ENCODE peak calls at places on chromosomes 2 and 18, in ten cellular contexts. K is effector memory CD4-positive, alpha-beta T cell; W is A549; M is HepG2; L is GM23338; V is upper lobe of right lung; N is IMR-90; U is thyroid gland; E is dorsolateral prefrontal cortex; C is HCT116. P is an unnamed sample.

GRCh38 chr18:79800353-79801180 is 2.8 kb downstream of the KCNG2 start:
- DNase-seq in K (no peak), W (no peak), M (no peak), L (no peak), V (peak), N (no peak), U (no peak), E (no peak), C (no peak), P (no peak)

GRCh38 chr2:88252646-88253045 is 82.5 kb downstream of the THNSL2 start:
- DNase-seq in K (no peak), W (no peak), M (no peak), L (peak), V (no peak), N (no peak), U (no peak), E (no peak), C (no peak), P (no peak)

GRCh38 chr2:128316777-128317185 is 1.9 kb downstream of the HS6ST1 start:
- DNase-seq in K (no peak), W (no peak), M (no peak), L (no peak), V (peak), N (no peak), U (peak), E (peak), C (no peak), P (no peak)

GRCh38 chr18:39840406-39840805 is 2114.6 kb upstream of the PIK3C3 start:
- DNase-seq in K (no peak), W (no peak), M (no peak), L (no peak), V (no peak), N (peak), U (no peak), E (no peak), C (no peak), P (no peak)

GRCh38 chr2:169225906-169226305 is 136.4 kb downstream of the LRP2 start:
- DNase-seq in K (no peak), W (no peak), M (no peak), L (no peak), V (no peak), N (no peak), U (no peak), E (no peak), C (no peak), P (no peak)

GRCh38 chr2:240161087-240161750 is 20.8 kb upstream of the OTOS start:
- DNase-seq in K (no peak), W (no peak), M (no peak), L (no peak), V (peak), N (no peak), U (no peak), E (no peak), C (no peak), P (no peak)

GRCh38 chr2:66805136-66805535 is 370.2 kb downstream of the MEIS1 start:
- DNase-seq in K (no peak), W (no peak), M (no peak), L (peak), V (no peak), N (peak), U (no peak), E (no peak), C (no peak), P (no peak)

GRCh38 chr2:148640767-148641166 is 3.8 kb upstream of the EPC2 start:
- DNase-seq in K (no peak), W (no peak), M (peak), L (peak), V (no peak), N (peak), U (no peak), E (no peak), C (no peak), P (no peak)

GRCh38 chr2:156305121-156305520 is 27.4 kb downstream of the NR4A2 start:
- DNase-seq in K (no peak), W (no peak), M (no peak), L (no peak), V (no peak), N (no peak), U (no peak), E (no peak), C (no peak), P (no peak)

GRCh38 chr2:235439959-235440662 is 53.7 kb upstream of the AGAP1 start:
- DNase-seq in K (no peak), W (no peak), M (no peak), L (peak), V (no peak), N (no peak), U (no peak), E (no peak), C (no peak), P (no peak)

GRCh38 chr2:120245520-120245835 is 7.2 kb upstream of the RALB start:
- DNase-seq in K (no peak), W (no peak), M (peak), L (no peak), V (no peak), N (no peak), U (no peak), E (no peak), C (no peak), P (no peak)

GRCh38 chr2:148978736-148979135 is 59.8 kb upstream of the LYPD6B start:
- DNase-seq in K (no peak), W (no peak), M (no peak), L (no peak), V (no peak), N (no peak), U (no peak), E (no peak), C (no peak), P (no peak)

GRCh38 chr2:240725266-240726060 is 33.8 kb downstream of the AQP12A start:
- DNase-seq in K (no peak), W (no peak), M (no peak), L (no peak), V (no peak), N (no peak), U (no peak), E (no peak), C (no peak), P (no peak)

GRCh38 chr2:74778381-74779371 is 55.3 kb upstream of the HK2 start:
- DNase-seq in K (no peak), W (no peak), M (peak), L (peak), V (no peak), N (peak), U (peak), E (no peak), C (no peak), P (no peak)

GRCh38 chr2:101125799-101126198 is 25.4 kb downstream of the TBC1D8 start:
- DNase-seq in K (no peak), W (no peak), M (no peak), L (no peak), V (no peak), N (no peak), U (no peak), E (no peak), C (no peak), P (no peak)
- H3K27ac ChIP-seq in K (no peak), W (peak), M (peak), L (no peak), V (peak), N (no peak), U (peak), E (no peak), C (peak), P (no peak)

GRCh38 chr2:3604207-3604877 is 9.4 kb downstream of the COLEC11 start:
- DNase-seq in K (no peak), W (no peak), M (no peak), L (no peak), V (no peak), N (no peak), U (no peak), E (no peak), C (no peak), P (no peak)
- H3K27ac ChIP-seq in K (no peak), W (peak), M (peak), L (no peak), V (no peak), N (no peak), U (no peak), E (no peak), C (peak), P (no peak)

GRCh38 chr2:177265834-177266817 is 1.6 kb upstream of the NFE2L2 start:
- DNase-seq in K (no peak), W (no peak), M (peak), L (no peak), V (no peak), N (peak), U (no peak), E (no peak), C (no peak), P (no peak)
- H3K27ac ChIP-seq in K (peak), W (peak), M (peak), L (peak), V (peak), N (peak), U (peak), E (peak), C (peak), P (peak)

GRCh38 chr2:20052229-20052871 is 922 bp upstream of the LAPTM4A start:
- DNase-seq in K (no peak), W (peak), M (peak), L (peak), V (no peak), N (peak), U (peak), E (no peak), C (no peak), P (no peak)
- H3K27ac ChIP-seq in K (peak), W (peak), M (peak), L (peak), V (peak), N (peak), U (peak), E (peak), C (peak), P (peak)

GRCh38 chr18:37845498-37845897 is 279.9 kb upstream of the CELF4 start:
- DNase-seq in K (no peak), W (no peak), M (no peak), L (peak), V (no peak), N (no peak), U (no peak), E (no peak), C (no peak), P (no peak)
- H3K27ac ChIP-seq in K (no peak), W (no peak), M (no peak), L (no peak), V (no peak), N (no peak), U (no peak), E (no peak), C (no peak), P (no peak)

GRCh38 chr2:54771166-54771565 is 47.7 kb downstream of the EML6 start:
- DNase-seq in K (no peak), W (no peak), M (no peak), L (no peak), V (no peak), N (peak), U (no peak), E (no peak), C (peak), P (no peak)
- H3K27ac ChIP-seq in K (no peak), W (no peak), M (no peak), L (no peak), V (no peak), N (no peak), U (no peak), E (no peak), C (no peak), P (no peak)

DNA sequence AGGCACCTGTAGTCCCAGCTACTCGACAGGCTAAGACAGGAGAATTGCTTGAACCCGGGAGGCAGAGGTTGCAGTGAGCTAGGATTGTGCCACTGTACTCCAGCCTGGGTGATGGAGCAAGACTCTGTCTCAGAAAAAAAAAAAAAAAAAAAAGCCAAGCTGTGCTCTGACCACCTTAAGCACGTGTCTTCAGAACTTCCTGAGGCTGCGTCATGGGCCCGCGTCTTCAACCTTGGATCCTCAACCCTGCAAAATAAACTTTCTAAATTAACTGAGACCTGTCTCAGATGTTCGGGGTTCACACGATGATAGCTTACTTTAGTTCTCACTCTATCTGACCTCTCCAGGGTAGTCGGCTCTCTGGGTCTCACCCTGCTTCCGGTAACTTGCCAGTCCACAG is 65.8 kb upstream of the CABLES1 start:
- DNase-seq in K (peak), W (no peak), M (no peak), L (no peak), V (no peak), N (no peak), U (no peak), E (no peak), C (no peak), P (no peak)
- H3K27ac ChIP-seq in K (no peak), W (no peak), M (no peak), L (no peak), V (peak), N (no peak), U (no peak), E (no peak), C (no peak), P (no peak)